ENCODE peak calls at places on chromosomes 5 and 9, in six cellular contexts. X, L, M, V, R and B are unnamed samples.

GRCh38 chr5:141876628-141877477 is 1.4 kb downstream of the PCDH1 start:
- DNase-seq in X (no peak), L (peak; percentile 71), M (no peak), V (no peak), R (no peak), B (peak; percentile 55)

GRCh38 chr5:132375957-132376356 is 6.4 kb downstream of the SLC22A5 start:
- DNase-seq in X (no peak), L (no peak), M (no peak), V (no peak), R (no peak), B (no peak)

GRCh38 chr5:162068412-162068811 is 839 bp downstream of the GABRG2 start:
- DNase-seq in X (peak; percentile 55), L (no peak), M (peak; percentile 19), V (no peak), R (no peak), B (no peak)

GRCh38 chr9:77846957-77847574 is 184.5 kb downstream of the GNAQ start:
- DNase-seq in X (no peak), L (no peak), M (no peak), V (no peak), R (peak; percentile 45), B (no peak)

GRCh38 chr9:115008536-115008935 is 78.1 kb upstream of the TNFSF8 start:
- DNase-seq in X (no peak), L (no peak), M (no peak), V (peak; percentile 35), R (peak; percentile 94), B (peak; percentile 24)

GRCh38 chr5:175096469-175097185 is 347.4 kb downstream of the DRD1 start:
- DNase-seq in X (no peak), L (no peak), M (no peak), V (no peak), R (no peak), B (no peak)

GRCh38 chr9:126561582-126561981 is 52.1 kb upstream of the LMX1B start:
- DNase-seq in X (no peak), L (no peak), M (no peak), V (no peak), R (no peak), B (no peak)

GRCh38 chr5:179387151-179388110 is 42.2 kb upstream of the ADAMTS2 start:
- DNase-seq in X (no peak), L (no peak), M (no peak), V (no peak), R (no peak), B (no peak)

GRCh38 chr9:132094314-132094791 is 14.7 kb upstream of the MED27 start:
- DNase-seq in X (no peak), L (no peak), M (no peak), V (no peak), R (peak; percentile 95), B (no peak)

GRCh38 chr9:122354536-122355199 is 16.2 kb upstream of the PTGS1 start:
- DNase-seq in X (no peak), L (no peak), M (no peak), V (no peak), R (no peak), B (no peak)

GRCh38 chr5:45508155-45508554 is 188.0 kb downstream of the HCN1 start:
- DNase-seq in X (no peak), L (no peak), M (no peak), V (no peak), R (no peak), B (no peak)

GRCh38 chr9:95696701-95697100 is 178.8 kb upstream of the ERCC6L2 start:
- DNase-seq in X (no peak), L (no peak), M (no peak), V (peak; percentile 27), R (no peak), B (no peak)

GRCh38 chr9:124320062-124320973 is 62.6 kb downstream of the NEK6 start:
- DNase-seq in X (peak; percentile 49), L (peak; percentile 72), M (peak; percentile 60), V (no peak), R (peak; percentile 60), B (peak; percentile 75)

GRCh38 chr5:39648539-39649200 is 223.9 kb upstream of the DAB2 start:
- DNase-seq in X (peak; percentile 4), L (no peak), M (no peak), V (peak; percentile 76), R (no peak), B (peak; percentile 65)

GRCh38 chr9:87818308-87818707 is 64.4 kb upstream of the SPATA31E1 start:
- DNase-seq in X (no peak), L (no peak), M (no peak), V (no peak), R (no peak), B (no peak)

GRCh38 chr5:81579525-81579924 is 171.4 kb downstream of the SSBP2 start:
- DNase-seq in X (no peak), L (no peak), M (no peak), V (no peak), R (peak; percentile 11), B (no peak)

GRCh38 chr5:93805616-93806393 is 64.4 kb upstream of the POU5F2 start:
- DNase-seq in X (no peak), L (no peak), M (no peak), V (no peak), R (peak; percentile 28), B (no peak)

GRCh38 chr5:145510769-145511168 is 324.4 kb downstream of the PRELID2 start:
- DNase-seq in X (no peak), L (no peak), M (no peak), V (no peak), R (no peak), B (no peak)

GRCh38 chr5:34007116-34007674 is 655 bp downstream of the AMACR start:
- DNase-seq in X (no peak), L (no peak), M (no peak), V (no peak), R (no peak), B (peak; percentile 7)

GRCh38 chr5:55030220-55030619 is 6.2 kb downstream of the GZMK start:
- DNase-seq in X (no peak), L (no peak), M (no peak), V (no peak), R (no peak), B (no peak)

GRCh38 chr5:75356719-75357118 is 19.7 kb downstream of the HMGCR start:
- DNase-seq in X (no peak), L (no peak), M (no peak), V (no peak), R (no peak), B (no peak)

GRCh38 chr9:128550770-128551651 is 1.4 kb upstream of the SPTAN1 start:
- DNase-seq in X (no peak), L (no peak), M (peak; percentile 11), V (no peak), R (peak; percentile 24), B (no peak)

DNA sequence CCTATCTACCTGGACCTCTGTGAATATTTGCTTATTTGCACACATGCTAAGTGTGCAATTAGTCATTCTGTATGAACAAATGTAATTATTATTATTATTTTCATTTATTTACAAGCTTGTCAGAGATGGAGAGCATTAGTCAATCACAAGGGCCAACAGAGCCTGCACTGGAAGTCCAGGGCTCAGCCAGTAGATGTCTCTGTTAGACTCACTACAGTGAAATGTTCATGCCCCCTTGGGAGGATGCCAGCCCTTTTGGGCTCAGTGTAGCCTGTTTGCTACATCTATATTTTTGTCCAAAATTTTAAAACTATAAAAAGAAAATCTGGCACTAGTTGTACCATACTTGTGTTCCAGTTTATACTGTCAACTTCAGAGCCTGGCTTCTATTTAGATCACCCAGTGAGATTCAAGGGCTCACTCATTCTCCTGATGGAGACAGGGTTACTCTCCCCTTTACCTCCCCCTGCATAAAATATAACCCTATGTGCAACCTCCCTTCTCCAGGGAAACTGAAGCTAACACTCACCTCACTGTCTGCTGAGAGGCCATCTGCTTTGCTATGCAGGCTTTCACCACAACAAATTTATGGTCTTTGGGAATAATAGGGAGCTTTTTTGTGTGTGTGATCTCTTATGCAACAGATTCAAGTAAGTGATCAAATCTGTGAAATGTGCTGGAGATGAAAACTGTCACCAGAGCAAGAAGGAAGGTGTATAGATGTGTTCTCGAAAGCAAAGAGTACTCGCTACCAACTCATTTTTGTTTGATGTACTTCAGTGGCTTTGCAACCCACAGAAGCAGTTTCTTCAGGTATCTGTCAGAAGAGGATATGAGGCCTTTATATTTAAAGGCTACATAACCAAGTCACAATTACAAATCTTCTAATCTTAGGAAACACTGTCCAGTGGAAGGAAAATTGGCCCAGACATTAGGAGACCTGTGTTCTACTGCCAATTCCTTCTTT is 99.9 kb upstream of the TLE4 start:
- DNase-seq in X (peak; percentile 24), L (peak; percentile 56), M (peak; percentile 75), V (no peak), R (peak; percentile 35), B (no peak)
- TF ChIP-seq CTCF in X (peak; percentile 12), L (no peak), M (peak; percentile 63), V (peak; percentile 54), R (peak; percentile 39), B (no peak)

GRCh38 chr9:13568446-13568845 is 289.0 kb upstream of the MPDZ start:
- DNase-seq in X (no peak), L (no peak), M (peak; percentile 43), V (no peak), R (no peak), B (no peak)
- TF ChIP-seq CTCF in X (no peak), L (no peak), M (peak; percentile 21), V (peak; percentile 25), R (no peak), B (no peak)

GRCh38 chr5:167049771-167050567 is 1241.5 kb upstream of the WWC1 start:
- DNase-seq in X (no peak), L (no peak), M (no peak), V (no peak), R (no peak), B (no peak)

GRCh38 chr5:167051369-167051768 is 1240.1 kb upstream of the WWC1 start:
- DNase-seq in X (no peak), L (no peak), M (no peak), V (no peak), R (no peak), B (no peak)

GRCh38 chr5:167049043-167049663 is 1242.3 kb upstream of the WWC1 start:
- DNase-seq in X (peak; percentile 32), L (peak; percentile 32), M (no peak), V (peak; percentile 9), R (no peak), B (peak; percentile 60)

DNA sequence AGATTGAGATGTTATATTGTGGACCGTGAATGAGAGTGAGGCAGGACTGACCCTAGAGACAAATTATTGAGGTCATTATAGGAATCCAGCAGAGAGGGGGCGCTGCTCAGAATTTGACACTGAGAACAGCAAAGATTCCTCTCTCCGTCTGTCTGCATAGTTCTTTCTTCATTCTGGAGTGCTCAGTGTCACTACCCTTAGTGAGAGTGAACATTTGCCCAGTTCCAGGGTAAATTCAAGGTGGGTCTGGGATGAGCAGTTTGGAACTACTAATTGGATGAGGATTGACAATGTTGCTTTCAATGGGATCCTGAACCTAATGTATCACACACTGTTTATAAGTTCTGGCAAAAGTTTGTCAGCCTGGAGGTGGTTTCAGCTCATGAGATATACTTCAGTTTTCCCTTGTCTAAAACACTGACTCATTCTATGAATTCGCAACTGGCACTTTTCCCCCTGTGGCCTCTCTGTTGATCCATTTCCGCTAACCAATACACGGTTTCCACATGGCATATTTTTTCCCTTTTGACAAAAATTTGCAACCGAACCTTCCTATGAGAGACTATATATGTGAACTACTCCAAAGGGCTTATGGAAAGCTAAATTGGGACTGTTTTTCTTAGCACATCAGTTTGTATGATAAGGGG is 1240.8 kb upstream of the WWC1 start:
- DNase-seq in X (no peak), L (no peak), M (no peak), V (no peak), R (no peak), B (no peak)
- TF ChIP-seq CTCF in X (no peak), L (no peak), M (no peak), V (peak; percentile 38), R (no peak), B (no peak)

DNA sequence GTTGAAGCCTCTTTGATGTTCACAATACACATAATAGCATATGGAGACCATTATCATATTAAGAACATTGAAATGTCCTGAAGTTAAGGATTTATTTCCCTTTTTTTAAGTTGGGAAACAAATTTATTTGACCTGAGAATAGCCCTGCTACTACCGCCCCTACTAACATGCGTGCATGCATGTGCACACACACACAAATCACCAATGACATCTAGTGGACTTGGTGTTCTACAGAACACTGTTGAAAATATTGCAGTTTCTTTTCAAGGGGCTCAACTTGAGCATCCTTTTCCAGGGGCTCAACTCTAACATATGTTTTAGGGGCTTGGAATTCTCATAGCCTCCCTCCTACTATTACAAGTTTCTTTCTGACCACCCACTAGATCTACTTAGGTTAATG is 124.9 kb upstream of the C6 start:
- DNase-seq in X (no peak), L (no peak), M (no peak), V (no peak), R (peak; percentile 10), B (no peak)
- TF ChIP-seq CTCF in X (no peak), L (no peak), M (no peak), V (no peak), R (peak; percentile 15), B (no peak)